ENCODE peak calls at places on chromosomes 4 and X, in ten cellular contexts. One of them, this sample, is unnamed.

GRCh38 chrX:9829308-9830267 is 43.4 kb downstream of the SHROOM2 start:
- DNase-seq in NCI-H1436: no peak
- DNase-seq in Right ventricle myocardium inferior: no peak
- DNase-seq in sciatic nerve: no peak
- DNase-seq in T follicular helper cell: no peak
- DNase-seq in gastrocnemius medialis: no peak
- DNase-seq in stimulated activated CD4-positive, alpha-beta T cell treated with anti-CD3 and anti-CD28 coated beads, Interleukin-2, amount 100 ng/mL, for 48 hours: peak
- DNase-seq in GM23248: peak
- DNase-seq in colonic mucosa: no peak
- DNase-seq in ecto neural progenitor cell: no peak
- DNase-seq in this sample: no peak

GRCh38 chr4:8547108-8547911 is 32.9 kb upstream of the GPR78 start:
- DNase-seq in NCI-H1436: no peak
- DNase-seq in Right ventricle myocardium inferior: no peak
- DNase-seq in sciatic nerve: no peak
- DNase-seq in T follicular helper cell: no peak
- DNase-seq in gastrocnemius medialis: no peak
- DNase-seq in stimulated activated CD4-positive, alpha-beta T cell treated with anti-CD3 and anti-CD28 coated beads, Interleukin-2, amount 100 ng/mL, for 48 hours: no peak
- DNase-seq in GM23248: peak
- DNase-seq in colonic mucosa: no peak
- DNase-seq in ecto neural progenitor cell: no peak
- DNase-seq in this sample: no peak

GRCh38 chr4:92100980-92101379 is 202.8 kb upstream of the GRID2 start:
- DNase-seq in NCI-H1436: no peak
- DNase-seq in Right ventricle myocardium inferior: no peak
- DNase-seq in sciatic nerve: no peak
- DNase-seq in T follicular helper cell: no peak
- DNase-seq in gastrocnemius medialis: no peak
- DNase-seq in stimulated activated CD4-positive, alpha-beta T cell treated with anti-CD3 and anti-CD28 coated beads, Interleukin-2, amount 100 ng/mL, for 48 hours: no peak
- DNase-seq in GM23248: no peak
- DNase-seq in colonic mucosa: no peak
- DNase-seq in ecto neural progenitor cell: no peak
- DNase-seq in this sample: no peak

GRCh38 chr4:47068986-47069385 is 37.6 kb downstream of the GABRB1 start:
- DNase-seq in NCI-H1436: no peak
- DNase-seq in Right ventricle myocardium inferior: no peak
- DNase-seq in sciatic nerve: no peak
- DNase-seq in T follicular helper cell: no peak
- DNase-seq in gastrocnemius medialis: no peak
- DNase-seq in stimulated activated CD4-positive, alpha-beta T cell treated with anti-CD3 and anti-CD28 coated beads, Interleukin-2, amount 100 ng/mL, for 48 hours: no peak
- DNase-seq in GM23248: no peak
- DNase-seq in colonic mucosa: no peak
- DNase-seq in ecto neural progenitor cell: no peak
- DNase-seq in this sample: no peak

GRCh38 chr4:147078875-147079658 is 133.4 kb upstream of the TTC29 start:
- DNase-seq in NCI-H1436: peak
- DNase-seq in Right ventricle myocardium inferior: peak
- DNase-seq in sciatic nerve: no peak
- DNase-seq in T follicular helper cell: no peak
- DNase-seq in gastrocnemius medialis: no peak
- DNase-seq in stimulated activated CD4-positive, alpha-beta T cell treated with anti-CD3 and anti-CD28 coated beads, Interleukin-2, amount 100 ng/mL, for 48 hours: no peak
- DNase-seq in GM23248: peak
- DNase-seq in colonic mucosa: no peak
- DNase-seq in ecto neural progenitor cell: no peak
- DNase-seq in this sample: peak

GRCh38 chr4:86358176-86358701 is 1.6 kb downstream of the MAPK10 start:
- DNase-seq in NCI-H1436: no peak
- DNase-seq in Right ventricle myocardium inferior: no peak
- DNase-seq in sciatic nerve: no peak
- DNase-seq in T follicular helper cell: no peak
- DNase-seq in gastrocnemius medialis: no peak
- DNase-seq in stimulated activated CD4-positive, alpha-beta T cell treated with anti-CD3 and anti-CD28 coated beads, Interleukin-2, amount 100 ng/mL, for 48 hours: no peak
- DNase-seq in GM23248: no peak
- DNase-seq in colonic mucosa: no peak
- DNase-seq in ecto neural progenitor cell: no peak
- DNase-seq in this sample: no peak

GRCh38 chr4:15695240-15695699 is 7.6 kb upstream of the BST1 start:
- DNase-seq in NCI-H1436: no peak
- DNase-seq in Right ventricle myocardium inferior: no peak
- DNase-seq in sciatic nerve: no peak
- DNase-seq in T follicular helper cell: no peak
- DNase-seq in gastrocnemius medialis: no peak
- DNase-seq in stimulated activated CD4-positive, alpha-beta T cell treated with anti-CD3 and anti-CD28 coated beads, Interleukin-2, amount 100 ng/mL, for 48 hours: no peak
- DNase-seq in GM23248: peak
- DNase-seq in colonic mucosa: no peak
- DNase-seq in ecto neural progenitor cell: peak
- DNase-seq in this sample: no peak

GRCh38 chr4:114563536-114564315 is 34.9 kb upstream of the UGT8 start:
- DNase-seq in NCI-H1436: no peak
- DNase-seq in Right ventricle myocardium inferior: no peak
- DNase-seq in sciatic nerve: no peak
- DNase-seq in T follicular helper cell: no peak
- DNase-seq in gastrocnemius medialis: no peak
- DNase-seq in stimulated activated CD4-positive, alpha-beta T cell treated with anti-CD3 and anti-CD28 coated beads, Interleukin-2, amount 100 ng/mL, for 48 hours: no peak
- DNase-seq in GM23248: peak
- DNase-seq in colonic mucosa: no peak
- DNase-seq in ecto neural progenitor cell: no peak
- DNase-seq in this sample: no peak

GRCh38 chr4:179110356-179110755 is 1668.1 kb upstream of the AGA start:
- DNase-seq in NCI-H1436: no peak
- DNase-seq in Right ventricle myocardium inferior: no peak
- DNase-seq in sciatic nerve: no peak
- DNase-seq in T follicular helper cell: no peak
- DNase-seq in gastrocnemius medialis: no peak
- DNase-seq in stimulated activated CD4-positive, alpha-beta T cell treated with anti-CD3 and anti-CD28 coated beads, Interleukin-2, amount 100 ng/mL, for 48 hours: no peak
- DNase-seq in GM23248: peak
- DNase-seq in colonic mucosa: no peak
- DNase-seq in ecto neural progenitor cell: no peak
- DNase-seq in this sample: no peak

GRCh38 chrX:92213781-92214180 is 434.6 kb downstream of the PCDH11X start:
- DNase-seq in NCI-H1436: no peak
- DNase-seq in Right ventricle myocardium inferior: no peak
- DNase-seq in sciatic nerve: no peak
- DNase-seq in T follicular helper cell: no peak
- DNase-seq in gastrocnemius medialis: no peak
- DNase-seq in stimulated activated CD4-positive, alpha-beta T cell treated with anti-CD3 and anti-CD28 coated beads, Interleukin-2, amount 100 ng/mL, for 48 hours: no peak
- DNase-seq in GM23248: no peak
- DNase-seq in colonic mucosa: no peak
- DNase-seq in ecto neural progenitor cell: no peak
- DNase-seq in this sample: no peak